ENCODE peak calls at places on chromosome 12, in five cellular contexts. V, Q, D, I and R are unnamed samples.
A peak's percentile ranks its signal among the peaks of the same experiment; 100 is the strongest.

GRCh38 chr12:113232787-113233585 is 11.7 kb downstream of the TPCN1 start:
- DNase-seq in D (peak; percentile 49), V (peak; percentile 77), Q (peak; percentile 82), I (no peak), R (peak; percentile 70)

GRCh38 chr12:51262758-51263177 is 7.4 kb downstream of the SMAGP start:
- DNase-seq in D (no peak), V (no peak), Q (peak; percentile 54), I (no peak), R (peak; percentile 35)

GRCh38 chr12:64088431-64089349 is 133.4 kb downstream of the KICS2 start:
- DNase-seq in Q (peak; percentile 96), V (peak; percentile 4), D (no peak), I (no peak), R (no peak)

GRCh38 chr12:66063976-66064375 is 66.6 kb downstream of the LLPH start:
- DNase-seq in V (no peak), D (no peak), Q (peak; percentile 22), I (no peak), R (no peak)

GRCh38 chr12:22880331-22880730 is 255.4 kb downstream of the ETNK1 start:
- DNase-seq in D (no peak), Q (no peak), V (no peak), I (no peak), R (no peak)

GRCh38 chr12:122850048-122850445 is 14.8 kb downstream of the HIP1R start:
- DNase-seq in V (no peak), Q (no peak), D (no peak), I (no peak), R (no peak)

GRCh38 chr12:31206038-31206670 is 119.8 kb downstream of the SINHCAF start:
- DNase-seq in V (no peak), I (no peak), Q (peak; percentile 78), D (no peak), R (no peak)

GRCh38 chr12:116695464-116695725 is 42.5 kb downstream of the SPRING1 start:
- DNase-seq in Q (no peak), I (no peak), D (no peak), V (no peak), R (no peak)

GRCh38 chr12:11797317-11797913 is 147.9 kb downstream of the ETV6 start:
- DNase-seq in Q (peak; percentile 99), I (no peak), D (no peak), V (no peak), R (no peak)